ENCODE peak calls at places on chromosomes 1 and 21, in five cellular contexts. B is CD8-positive, alpha-beta T cell; U is suprapubic skin; F is tibial artery; S is H9. R is an unnamed sample.

GRCh38 chr1:209899948-209900347 is 38.1 kb upstream of the SYT14 start:
- DNase-seq in B (no peak), U (no peak), F (no peak), S (peak; percentile 73), R (no peak)

GRCh38 chr1:246632584-246633168 is 66.4 kb downstream of the CNST start:
- DNase-seq in B (no peak), U (no peak), F (no peak), S (no peak), R (no peak)

GRCh38 chr1:70071597-70071996 is 133.8 kb downstream of the LRRC40 start:
- DNase-seq in B (no peak), U (no peak), F (no peak), S (no peak), R (no peak)

GRCh38 chr1:183279835-183280234 is 93.8 kb downstream of the LAMC2 start:
- DNase-seq in B (no peak), U (no peak), F (no peak), S (no peak), R (no peak)

GRCh38 chr1:6888268-6888667 is 103.0 kb downstream of the CAMTA1 start:
- DNase-seq in B (no peak), U (no peak), F (no peak), S (no peak), R (no peak)

GRCh38 chr1:32702599-32703478 is at the start of gene SYNC:
- DNase-seq in B (no peak), U (no peak), F (peak; percentile 89), S (no peak), R (no peak)

GRCh38 chr1:235843458-235843857 is 23.2 kb downstream of the LYST start:
- DNase-seq in B (no peak), U (no peak), F (no peak), S (no peak), R (no peak)

GRCh38 chr1:53332188-53332564 is 4.3 kb upstream of the LRP8 start:
- DNase-seq in B (no peak), U (no peak), F (peak; percentile 17), S (no peak), R (no peak)

GRCh38 chr1:156492591-156493080 is 7.9 kb downstream of the MEF2D start:
- DNase-seq in B (no peak), U (no peak), F (no peak), S (no peak), R (no peak)

GRCh38 chr1:242189591-242189990 is 190.7 kb upstream of the MAP1LC3C start:
- DNase-seq in B (no peak), U (no peak), F (no peak), S (no peak), R (no peak)

DNA sequence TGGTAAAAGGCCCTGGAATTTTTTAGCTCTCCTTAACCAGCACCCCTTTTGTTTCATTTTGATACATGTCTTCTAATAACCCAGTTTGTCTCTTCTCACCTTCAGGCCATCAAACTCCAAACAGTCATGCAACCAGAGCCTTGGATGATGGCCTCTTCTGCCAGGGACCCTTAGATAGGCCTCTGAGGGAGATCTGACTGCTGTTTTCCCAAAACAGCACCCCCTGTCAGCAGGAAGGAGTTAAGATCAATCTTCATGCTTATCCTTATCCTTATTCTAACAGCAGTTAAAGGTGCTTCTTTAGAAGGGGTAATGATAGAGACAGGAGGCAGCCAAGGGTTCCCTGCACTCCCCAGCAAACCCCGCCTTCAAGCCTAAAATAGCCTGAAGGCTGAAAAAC is 49.5 kb upstream of the VANGL1 start:
- DNase-seq in B (no peak), U (no peak), F (no peak), S (no peak), R (no peak)
- H3K9me3 ChIP-seq in B (no peaks in the 10 kb centered on the region), U (no peaks in the 10 kb centered on the region), F (no peaks in the 10 kb centered on the region), S (no peaks in the 10 kb centered on the region), R (peaks cover 3% of the 10 kb centered on the region)

DNA sequence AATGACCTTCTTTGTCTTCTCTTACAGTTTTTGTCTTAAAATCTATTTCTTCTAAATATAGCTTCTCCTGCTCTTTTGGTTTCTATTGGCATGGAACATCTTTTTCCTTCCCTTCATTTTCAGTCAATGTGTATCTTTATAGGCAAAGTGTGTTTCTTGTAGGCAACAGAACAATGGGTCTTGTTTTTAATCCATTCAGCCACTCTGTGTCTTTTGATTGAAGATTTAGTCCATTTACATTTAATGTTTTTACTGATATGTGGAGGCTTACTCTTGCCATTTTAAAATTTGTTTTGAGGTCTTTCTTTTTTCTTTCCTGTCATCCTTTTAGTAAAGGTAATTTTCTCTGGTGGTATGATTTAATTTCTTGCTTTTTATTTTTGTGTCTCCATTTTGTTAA is 271.2 kb upstream of the ZP4 start:
- DNase-seq in B (no peak), U (no peak), F (no peak), S (no peak), R (no peak)
- H3K9me3 ChIP-seq in B (no peaks in the 10 kb centered on the region), U (peaks cover 3% of the 10 kb centered on the region), F (no peaks in the 10 kb centered on the region), S (no peaks in the 10 kb centered on the region), R (no peaks in the 10 kb centered on the region)

GRCh38 chr1:152166966-152167365 is 7.9 kb upstream of the RPTN start:
- DNase-seq in B (no peak), U (no peak), F (no peak), S (no peak), R (no peak)
- H3K9me3 ChIP-seq in B (no peaks in the 10 kb centered on the region), U (no peaks in the 10 kb centered on the region), F (no peaks in the 10 kb centered on the region), S (peaks cover 76% of the 10 kb centered on the region), R (no peaks in the 10 kb centered on the region)

GRCh38 chr1:248748211-248748610 is 7.3 kb downstream of the LYPD8 start:
- DNase-seq in B (no peak), U (no peak), F (no peak), S (no peak), R (no peak)
- H3K9me3 ChIP-seq in B (no peaks in the 10 kb centered on the region), U (no peaks in the 10 kb centered on the region), F (no peaks in the 10 kb centered on the region), S (peaks cover 71% of the 10 kb centered on the region), R (no peaks in the 10 kb centered on the region)

GRCh38 chr1:68036946-68037345 is 13.5 kb downstream of the DIRAS3 start:
- DNase-seq in B (no peak), U (no peak), F (no peak), S (no peak), R (no peak)
- H3K9me3 ChIP-seq in B (no peaks in the 10 kb centered on the region), U (no peaks in the 10 kb centered on the region), F (no peaks in the 10 kb centered on the region), S (no peaks in the 10 kb centered on the region), R (no peaks in the 10 kb centered on the region)

GRCh38 chr21:44667612-44668011 is 885 bp upstream of the KRTAP12-2 start:
- DNase-seq in B (no peak), U (no peak), F (no peak), S (no peak), R (no peak)
- H3K9me3 ChIP-seq in B (no peaks in the 10 kb centered on the region), U (peaks cover 10% of the 10 kb centered on the region), F (peaks cover 1% of the 10 kb centered on the region), S (no peaks in the 10 kb centered on the region), R (no peaks in the 10 kb centered on the region)

GRCh38 chr21:10627316-10627863 is 106.0 kb downstream of the TPTE start:
- DNase-seq in B (no peak), U (no peak), F (no peak), S (no peak), R (no peak)
- H3K9me3 ChIP-seq in B (no peaks in the 10 kb centered on the region), U (peaks cover 18% of the 10 kb centered on the region), F (peaks cover 6% of the 10 kb centered on the region), S (peaks cover 82% of the 10 kb centered on the region), R (no peaks in the 10 kb centered on the region)